ENCODE peak calls at places on chromosomes 11 and 22, in nine cellular contexts. One of them, this sample, is unnamed.

GRCh38 chr22:23401111-23401909 is 178.8 kb downstream of the IGLL1 start:
- DNase-seq in NCI-H69: no peak
- DNase-seq in occipital lobe: no peak
- DNase-seq in activated CD8-positive, alpha-beta memory T cell treated with anti-CD3 and anti-CD28 coated beads, Interleukin-2, amount 50 U/mL, for 48 hours: no peak
- DNase-seq in stimulated activated CD4-positive, alpha-beta T cell treated with anti-CD3 and anti-CD28 coated beads, Interleukin-4, amount 100 ng/mL, for 1 hour: no peak
- DNase-seq in activated CD4-positive, CD25-positive, alpha-beta regulatory T cell treated with anti-CD3 and anti-CD28 coated beads, Interleukin-2, amount 50 U/mL, for 72 hours: no peak
- DNase-seq in NCI-H2081: no peak
- DNase-seq in NCI-H460: no peak
- DNase-seq in mammary epithelial cell: peak; percentile 77
- DNase-seq in this sample: no peak

GRCh38 chr11:3841426-3842304 is 906 bp upstream of the RHOG start:
- DNase-seq in NCI-H2081: peak; percentile 78
- DNase-seq in occipital lobe: peak; percentile 77
- DNase-seq in activated CD4-positive, CD25-positive, alpha-beta regulatory T cell treated with anti-CD3 and anti-CD28 coated beads, Interleukin-2, amount 50 U/mL, for 72 hours: peak; percentile 89
- DNase-seq in activated CD8-positive, alpha-beta memory T cell treated with anti-CD3 and anti-CD28 coated beads, Interleukin-2, amount 50 U/mL, for 48 hours: no peak
- DNase-seq in mammary epithelial cell: no peak
- DNase-seq in NCI-H460: peak; percentile 73
- DNase-seq in NCI-H69: peak; percentile 93
- DNase-seq in stimulated activated CD4-positive, alpha-beta T cell treated with anti-CD3 and anti-CD28 coated beads, Interleukin-4, amount 100 ng/mL, for 1 hour: no peak
- DNase-seq in this sample: peak; percentile 95

GRCh38 chr11:106381895-106382294 is 304.4 kb downstream of the AASDHPPT start:
- DNase-seq in NCI-H69: no peak
- DNase-seq in stimulated activated CD4-positive, alpha-beta T cell treated with anti-CD3 and anti-CD28 coated beads, Interleukin-4, amount 100 ng/mL, for 1 hour: no peak
- DNase-seq in NCI-H2081: no peak
- DNase-seq in activated CD8-positive, alpha-beta memory T cell treated with anti-CD3 and anti-CD28 coated beads, Interleukin-2, amount 50 U/mL, for 48 hours: no peak
- DNase-seq in mammary epithelial cell: no peak
- DNase-seq in activated CD4-positive, CD25-positive, alpha-beta regulatory T cell treated with anti-CD3 and anti-CD28 coated beads, Interleukin-2, amount 50 U/mL, for 72 hours: no peak
- DNase-seq in NCI-H460: no peak
- DNase-seq in occipital lobe: no peak
- DNase-seq in this sample: no peak

GRCh38 chr11:10317281-10317755 is 12.4 kb downstream of the ADM start:
- DNase-seq in activated CD4-positive, CD25-positive, alpha-beta regulatory T cell treated with anti-CD3 and anti-CD28 coated beads, Interleukin-2, amount 50 U/mL, for 72 hours: no peak
- DNase-seq in stimulated activated CD4-positive, alpha-beta T cell treated with anti-CD3 and anti-CD28 coated beads, Interleukin-4, amount 100 ng/mL, for 1 hour: no peak
- DNase-seq in NCI-H2081: peak; percentile 11
- DNase-seq in mammary epithelial cell: no peak
- DNase-seq in occipital lobe: no peak
- DNase-seq in NCI-H460: no peak
- DNase-seq in NCI-H69: peak; percentile 9
- DNase-seq in activated CD8-positive, alpha-beta memory T cell treated with anti-CD3 and anti-CD28 coated beads, Interleukin-2, amount 50 U/mL, for 48 hours: no peak
- DNase-seq in this sample: no peak

GRCh38 chr11:19820100-19820499 is 107.5 kb downstream of the NAV2 start:
- DNase-seq in mammary epithelial cell: no peak
- DNase-seq in occipital lobe: no peak
- DNase-seq in activated CD4-positive, CD25-positive, alpha-beta regulatory T cell treated with anti-CD3 and anti-CD28 coated beads, Interleukin-2, amount 50 U/mL, for 72 hours: no peak
- DNase-seq in NCI-H69: no peak
- DNase-seq in stimulated activated CD4-positive, alpha-beta T cell treated with anti-CD3 and anti-CD28 coated beads, Interleukin-4, amount 100 ng/mL, for 1 hour: no peak
- DNase-seq in NCI-H2081: no peak
- DNase-seq in NCI-H460: no peak
- DNase-seq in activated CD8-positive, alpha-beta memory T cell treated with anti-CD3 and anti-CD28 coated beads, Interleukin-2, amount 50 U/mL, for 48 hours: no peak
- DNase-seq in this sample: no peak

GRCh38 chr11:67581469-67581868 is 2.1 kb upstream of the GSTP1 start:
- DNase-seq in mammary epithelial cell: no peak
- DNase-seq in activated CD8-positive, alpha-beta memory T cell treated with anti-CD3 and anti-CD28 coated beads, Interleukin-2, amount 50 U/mL, for 48 hours: no peak
- DNase-seq in NCI-H460: no peak
- DNase-seq in NCI-H69: no peak
- DNase-seq in stimulated activated CD4-positive, alpha-beta T cell treated with anti-CD3 and anti-CD28 coated beads, Interleukin-4, amount 100 ng/mL, for 1 hour: no peak
- DNase-seq in occipital lobe: no peak
- DNase-seq in NCI-H2081: no peak
- DNase-seq in activated CD4-positive, CD25-positive, alpha-beta regulatory T cell treated with anti-CD3 and anti-CD28 coated beads, Interleukin-2, amount 50 U/mL, for 72 hours: no peak
- DNase-seq in this sample: no peak

GRCh38 chr22:24965822-24966626 is 13.5 kb downstream of the KIAA1671 start:
- DNase-seq in NCI-H460: no peak
- DNase-seq in activated CD4-positive, CD25-positive, alpha-beta regulatory T cell treated with anti-CD3 and anti-CD28 coated beads, Interleukin-2, amount 50 U/mL, for 72 hours: no peak
- DNase-seq in activated CD8-positive, alpha-beta memory T cell treated with anti-CD3 and anti-CD28 coated beads, Interleukin-2, amount 50 U/mL, for 48 hours: no peak
- DNase-seq in NCI-H69: peak; percentile 61
- DNase-seq in NCI-H2081: no peak
- DNase-seq in stimulated activated CD4-positive, alpha-beta T cell treated with anti-CD3 and anti-CD28 coated beads, Interleukin-4, amount 100 ng/mL, for 1 hour: no peak
- DNase-seq in occipital lobe: no peak
- DNase-seq in mammary epithelial cell: peak; percentile 92
- DNase-seq in this sample: no peak

GRCh38 chr11:47179655-47179991 is 2.9 kb upstream of the ARFGAP2 start:
- DNase-seq in occipital lobe: no peak
- DNase-seq in activated CD8-positive, alpha-beta memory T cell treated with anti-CD3 and anti-CD28 coated beads, Interleukin-2, amount 50 U/mL, for 48 hours: no peak
- DNase-seq in activated CD4-positive, CD25-positive, alpha-beta regulatory T cell treated with anti-CD3 and anti-CD28 coated beads, Interleukin-2, amount 50 U/mL, for 72 hours: no peak
- DNase-seq in NCI-H69: peak; percentile 75
- DNase-seq in stimulated activated CD4-positive, alpha-beta T cell treated with anti-CD3 and anti-CD28 coated beads, Interleukin-4, amount 100 ng/mL, for 1 hour: peak; percentile 49
- DNase-seq in NCI-H460: peak; percentile 37
- DNase-seq in NCI-H2081: peak; percentile 25
- DNase-seq in mammary epithelial cell: no peak
- DNase-seq in this sample: peak; percentile 43

GRCh38 chr11:9150501-9150900 is 59.1 kb upstream of the SCUBE2 start:
- DNase-seq in mammary epithelial cell: peak; percentile 74
- DNase-seq in NCI-H2081: no peak
- DNase-seq in occipital lobe: no peak
- DNase-seq in NCI-H460: no peak
- DNase-seq in activated CD8-positive, alpha-beta memory T cell treated with anti-CD3 and anti-CD28 coated beads, Interleukin-2, amount 50 U/mL, for 48 hours: no peak
- DNase-seq in NCI-H69: no peak
- DNase-seq in activated CD4-positive, CD25-positive, alpha-beta regulatory T cell treated with anti-CD3 and anti-CD28 coated beads, Interleukin-2, amount 50 U/mL, for 72 hours: no peak
- DNase-seq in stimulated activated CD4-positive, alpha-beta T cell treated with anti-CD3 and anti-CD28 coated beads, Interleukin-4, amount 100 ng/mL, for 1 hour: no peak
- DNase-seq in this sample: no peak

GRCh38 chr11:9493492-9493891 is 32.7 kb downstream of the ZNF143 start:
- DNase-seq in activated CD8-positive, alpha-beta memory T cell treated with anti-CD3 and anti-CD28 coated beads, Interleukin-2, amount 50 U/mL, for 48 hours: no peak
- DNase-seq in mammary epithelial cell: no peak
- DNase-seq in NCI-H460: no peak
- DNase-seq in stimulated activated CD4-positive, alpha-beta T cell treated with anti-CD3 and anti-CD28 coated beads, Interleukin-4, amount 100 ng/mL, for 1 hour: no peak
- DNase-seq in NCI-H2081: no peak
- DNase-seq in occipital lobe: no peak
- DNase-seq in NCI-H69: peak; percentile 45
- DNase-seq in activated CD4-positive, CD25-positive, alpha-beta regulatory T cell treated with anti-CD3 and anti-CD28 coated beads, Interleukin-2, amount 50 U/mL, for 72 hours: no peak
- DNase-seq in this sample: no peak

GRCh38 chr22:19810381-19811141 is 44.1 kb downstream of the GNB1L start:
- DNase-seq in NCI-H2081: no peak
- DNase-seq in occipital lobe: no peak
- DNase-seq in activated CD8-positive, alpha-beta memory T cell treated with anti-CD3 and anti-CD28 coated beads, Interleukin-2, amount 50 U/mL, for 48 hours: peak; percentile 36
- DNase-seq in NCI-H69: no peak
- DNase-seq in NCI-H460: no peak
- DNase-seq in mammary epithelial cell: no peak
- DNase-seq in stimulated activated CD4-positive, alpha-beta T cell treated with anti-CD3 and anti-CD28 coated beads, Interleukin-4, amount 100 ng/mL, for 1 hour: no peak
- DNase-seq in activated CD4-positive, CD25-positive, alpha-beta regulatory T cell treated with anti-CD3 and anti-CD28 coated beads, Interleukin-2, amount 50 U/mL, for 72 hours: peak; percentile 24
- DNase-seq in this sample: no peak

GRCh38 chr11:133064152-133064877 is 468.0 kb downstream of the OPCML start:
- DNase-seq in NCI-H460: no peak
- DNase-seq in NCI-H2081: peak; percentile 68
- DNase-seq in activated CD4-positive, CD25-positive, alpha-beta regulatory T cell treated with anti-CD3 and anti-CD28 coated beads, Interleukin-2, amount 50 U/mL, for 72 hours: no peak
- DNase-seq in NCI-H69: peak; percentile 73
- DNase-seq in occipital lobe: peak; percentile 66
- DNase-seq in mammary epithelial cell: peak; percentile 30
- DNase-seq in activated CD8-positive, alpha-beta memory T cell treated with anti-CD3 and anti-CD28 coated beads, Interleukin-2, amount 50 U/mL, for 48 hours: peak; percentile 58
- DNase-seq in stimulated activated CD4-positive, alpha-beta T cell treated with anti-CD3 and anti-CD28 coated beads, Interleukin-4, amount 100 ng/mL, for 1 hour: no peak
- DNase-seq in this sample: no peak

GRCh38 chr11:131957891-131958290 is 587.5 kb downstream of the NTM start:
- DNase-seq in NCI-H2081: no peak
- DNase-seq in mammary epithelial cell: no peak
- DNase-seq in NCI-H460: no peak
- DNase-seq in activated CD4-positive, CD25-positive, alpha-beta regulatory T cell treated with anti-CD3 and anti-CD28 coated beads, Interleukin-2, amount 50 U/mL, for 72 hours: no peak
- DNase-seq in activated CD8-positive, alpha-beta memory T cell treated with anti-CD3 and anti-CD28 coated beads, Interleukin-2, amount 50 U/mL, for 48 hours: no peak
- DNase-seq in occipital lobe: no peak
- DNase-seq in stimulated activated CD4-positive, alpha-beta T cell treated with anti-CD3 and anti-CD28 coated beads, Interleukin-4, amount 100 ng/mL, for 1 hour: no peak
- DNase-seq in NCI-H69: no peak
- DNase-seq in this sample: no peak

GRCh38 chr11:134701564-134702165 is 289.6 kb upstream of the B3GAT1 start:
- DNase-seq in mammary epithelial cell: no peak
- DNase-seq in activated CD8-positive, alpha-beta memory T cell treated with anti-CD3 and anti-CD28 coated beads, Interleukin-2, amount 50 U/mL, for 48 hours: no peak
- DNase-seq in NCI-H460: no peak
- DNase-seq in NCI-H69: no peak
- DNase-seq in occipital lobe: no peak
- DNase-seq in activated CD4-positive, CD25-positive, alpha-beta regulatory T cell treated with anti-CD3 and anti-CD28 coated beads, Interleukin-2, amount 50 U/mL, for 72 hours: no peak
- DNase-seq in NCI-H2081: no peak
- DNase-seq in stimulated activated CD4-positive, alpha-beta T cell treated with anti-CD3 and anti-CD28 coated beads, Interleukin-4, amount 100 ng/mL, for 1 hour: no peak
- DNase-seq in this sample: no peak

GRCh38 chr11:125163431-125164011 is 1.0 kb upstream of the PKNOX2 start:
- DNase-seq in mammary epithelial cell: no peak
- DNase-seq in NCI-H69: no peak
- DNase-seq in activated CD8-positive, alpha-beta memory T cell treated with anti-CD3 and anti-CD28 coated beads, Interleukin-2, amount 50 U/mL, for 48 hours: no peak
- DNase-seq in stimulated activated CD4-positive, alpha-beta T cell treated with anti-CD3 and anti-CD28 coated beads, Interleukin-4, amount 100 ng/mL, for 1 hour: no peak
- DNase-seq in NCI-H2081: no peak
- DNase-seq in NCI-H460: no peak
- DNase-seq in activated CD4-positive, CD25-positive, alpha-beta regulatory T cell treated with anti-CD3 and anti-CD28 coated beads, Interleukin-2, amount 50 U/mL, for 72 hours: no peak
- DNase-seq in occipital lobe: no peak
- DNase-seq in this sample: no peak

This sample was measured in activated CD4-positive, alpha-beta T cell treated with anti-CD3 and anti-CD28 coated beads, Interleukin-2, amount 50 U/mL, for 48 hours.